ENCODE peak calls at places on chromosomes 5 and 9, in four cellular contexts. T, R, O and Q are unnamed samples. For H3K27me3, the result is how much of the 10 kb centered on the place peaks cover.

GRCh38 chr5:93603711-93604118 is 20.7 kb downstream of the NR2F1 start:
- DNase-seq in T (peak), R (no peak), O (no peak), Q (no peak)

GRCh38 chr5:96300986-96301385 is 132.1 kb downstream of the PCSK1 start:
- DNase-seq in T (no peak), R (no peak), O (no peak), Q (no peak)

GRCh38 chr9:114836769-114837168 is 30.9 kb upstream of the TNFSF15 start:
- DNase-seq in T (no peak), R (no peak), O (peak), Q (no peak)

GRCh38 chr9:129287595-129288305 is 109.7 kb upstream of the IER5L start:
- DNase-seq in T (no peak), R (peak), O (no peak), Q (no peak)

GRCh38 chr9:121636411-121636865 is 15.0 kb upstream of the DAB2IP start:
- DNase-seq in T (no peak), R (no peak), O (peak), Q (no peak)

GRCh38 chr9:127835930-127836586 is 18.4 kb downstream of the ENG start:
- DNase-seq in T (no peak), R (peak), O (no peak), Q (no peak)

GRCh38 chr5:16489322-16489791 is 23.8 kb upstream of the ZNF622 start:
- DNase-seq in T (peak), R (no peak), O (peak), Q (no peak)

GRCh38 chr9:19161257-19162025 is 34.1 kb upstream of the PLIN2 start:
- DNase-seq in T (peak), R (no peak), O (peak), Q (no peak)

GRCh38 chr5:177482359-177482795 is 8.9 kb upstream of the DBN1 start:
- DNase-seq in T (no peak), R (no peak), O (no peak), Q (no peak)

GRCh38 chr5:113776832-113777525 is 263.5 kb downstream of the YTHDC2 start:
- DNase-seq in T (no peak), R (no peak), O (no peak), Q (no peak)

GRCh38 chr5:17151686-17152085 is 65.7 kb upstream of the BASP1 start:
- DNase-seq in T (peak), R (no peak), O (no peak), Q (peak)

GRCh38 chr9:131487001-131487400 is 15.7 kb upstream of the POMT1 start:
- DNase-seq in T (no peak), R (no peak), O (no peak), Q (no peak)

GRCh38 chr9:128124873-128125574 is 2.5 kb downstream of the PTGES2 start:
- DNase-seq in T (peak), R (peak), O (peak), Q (peak)

GRCh38 chr5:149268928-149269557 is 2.6 kb upstream of the AFAP1L1 start:
- DNase-seq in T (peak), R (no peak), O (peak), Q (no peak)

GRCh38 chr5:114438471-114438870 is 76.6 kb downstream of the KCNN2 start:
- DNase-seq in T (peak), R (no peak), O (no peak), Q (no peak)

GRCh38 chr5:50318220-50318619 is 122.9 kb downstream of the EMB start:
- DNase-seq in T (no peak), R (no peak), O (no peak), Q (no peak)

GRCh38 chr5:134000696-134001453 is 3.9 kb downstream of the VDAC1 start:
- DNase-seq in T (no peak), R (no peak), O (no peak), Q (no peak)

GRCh38 chr5:171462928-171463843 is 43.7 kb downstream of the FGF18 start:
- DNase-seq in T (no peak), R (no peak), O (no peak), Q (no peak)

GRCh38 chr5:71830626-71831539 is 111.8 kb downstream of the CARTPT start:
- DNase-seq in T (peak), R (peak), O (peak), Q (no peak)

GRCh38 chr5:107425541-107426031 is 245.2 kb downstream of the EFNA5 start:
- DNase-seq in T (no peak), R (no peak), O (peak), Q (no peak)

GRCh38 chr5:168430303-168430702 is 56.0 kb upstream of the RARS1 start:
- DNase-seq in T (no peak), R (no peak), O (no peak), Q (no peak)

GRCh38 chr5:111829701-111830100 is 72.7 kb upstream of the NREP start:
- DNase-seq in T (no peak), R (no peak), O (peak), Q (no peak)

DNA sequence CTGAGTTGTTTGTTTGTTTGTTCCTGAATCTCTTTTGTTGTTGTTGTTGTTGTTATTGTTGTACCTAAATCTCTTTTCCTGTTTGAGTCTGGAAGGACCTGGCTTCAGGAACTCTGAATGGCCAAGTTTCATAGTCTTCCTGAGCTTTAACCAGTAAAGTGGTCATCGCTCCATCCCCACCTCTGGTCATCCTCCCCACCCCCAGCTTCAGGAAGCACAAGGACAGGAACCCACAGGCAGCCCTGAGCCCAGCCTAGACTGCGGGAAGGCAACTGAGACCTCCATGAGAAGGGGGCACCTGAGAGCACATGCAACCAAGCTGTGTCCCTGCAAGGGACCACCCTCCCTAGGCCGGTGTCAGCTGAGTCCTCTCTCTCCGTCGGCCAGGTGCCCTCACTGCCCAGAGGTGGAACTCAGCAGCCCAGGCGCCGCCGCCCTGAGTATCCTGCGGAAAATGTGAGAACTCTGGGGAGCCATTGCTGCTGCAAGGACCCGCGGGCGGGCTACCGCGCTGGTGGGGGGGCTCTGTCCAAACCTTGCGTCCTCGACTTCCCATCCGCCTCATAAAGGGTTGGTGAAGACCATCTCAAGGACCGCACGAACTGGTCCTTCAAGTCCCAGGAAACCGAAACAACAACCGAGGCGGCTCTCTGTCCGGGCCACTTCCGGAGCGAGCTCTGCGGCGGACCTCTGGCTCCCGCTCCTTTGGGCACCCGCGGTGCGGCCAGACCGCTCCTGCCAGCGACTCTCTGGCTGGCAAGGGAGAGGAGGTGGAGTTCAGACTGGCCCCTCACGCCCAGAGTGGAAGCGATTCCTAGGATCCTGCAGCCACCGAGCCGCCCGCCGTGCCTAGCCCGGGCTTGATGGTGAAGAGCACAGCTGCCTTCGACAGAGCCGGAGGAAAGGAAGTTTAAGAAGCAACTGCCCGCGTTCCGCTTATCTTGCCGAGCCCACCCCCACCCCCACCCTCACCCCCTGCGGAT is 4.2 kb downstream of the BARX1 start:
- DNase-seq in T (peak), R (peak), O (peak), Q (no peak)
- H3K27me3 ChIP-seq in T (half or more), R (half or more), O (half or more), Q (half or more)

DNA sequence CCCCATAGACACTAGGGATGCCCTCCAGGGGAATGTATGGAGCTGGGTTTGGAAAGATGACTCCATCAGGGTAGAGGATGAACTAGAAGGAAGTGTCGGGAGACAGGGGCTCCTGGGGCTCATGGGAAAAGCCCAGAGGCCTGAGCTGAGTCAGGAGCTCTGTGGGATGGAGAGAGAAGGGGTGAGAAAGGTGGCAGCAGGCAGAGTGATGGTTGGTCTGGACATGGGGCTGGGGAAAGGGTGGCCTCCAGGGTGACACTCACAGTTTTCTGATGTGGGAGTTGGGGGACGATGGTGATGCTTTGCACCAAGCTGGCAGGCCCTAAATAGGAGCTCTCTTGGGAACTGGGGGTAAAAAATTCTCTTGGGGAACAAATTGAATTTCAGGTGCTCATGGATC is 213.5 kb upstream of the MVB12B start:
- DNase-seq in T (no peak), R (peak), O (no peak), Q (no peak)
- H3K27me3 ChIP-seq in T (under half), R (under half), O (under half), Q (under half)

DNA sequence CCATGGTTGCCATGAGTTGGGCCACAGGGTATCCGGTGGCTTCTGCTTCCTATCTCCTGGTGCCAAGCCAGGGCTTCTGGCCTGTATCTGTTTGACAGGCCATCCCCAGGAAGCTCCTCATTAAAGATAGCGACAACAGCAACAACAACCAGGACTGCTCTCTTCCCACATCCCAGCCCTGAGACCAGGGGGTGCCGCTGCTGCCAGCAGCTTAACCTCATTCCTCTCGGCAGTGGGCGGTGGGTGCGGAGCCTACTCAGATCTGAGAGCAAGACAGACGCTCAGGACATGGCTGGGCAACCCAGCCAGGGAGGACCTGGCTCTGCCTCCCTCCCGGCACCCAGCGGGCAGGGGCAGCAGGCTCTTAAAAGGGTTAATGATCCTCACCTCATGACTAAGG is 98.3 kb downstream of the PSD2 start:
- DNase-seq in T (no peak), R (peak), O (no peak), Q (no peak)
- H3K27me3 ChIP-seq in T (under half), R (under half), O (under half), Q (under half)

GRCh38 chr5:66904189-66904588 is 292.4 kb downstream of the CD180 start:
- DNase-seq in T (peak), R (no peak), O (no peak), Q (peak)
- H3K27me3 ChIP-seq in T (half or more), R (under half), O (under half), Q (half or more)

GRCh38 chr9:136662656-136663310 is at the start of gene EGFL7:
- DNase-seq in T (no peak), R (no peak), O (no peak), Q (no peak)
- H3K27me3 ChIP-seq in T (under half), R (under half), O (under half), Q (under half)